ENCODE peak calls at places on chromosome 7, in ten cellular contexts. X, H, I, B, J, N, D, A, L and G are unnamed samples.

GRCh38 chr7:129238546-129238945 is 13.7 kb downstream of the AHCYL2 start:
- DNase-seq in X (no peak), H (no peak), I (no peak), B (no peak), J (no peak), N (no peak), D (no peak), A (no peak), L (no peak), G (no peak)

GRCh38 chr7:70717553-70718248 is 414.2 kb upstream of the GALNT17 start:
- DNase-seq in X (no peak), H (no peak), I (no peak), B (no peak), J (no peak), N (no peak), D (no peak), A (no peak), L (no peak), G (no peak)

GRCh38 chr7:81767883-81768282 is 2.0 kb downstream of the HGF start:
- DNase-seq in X (no peak), H (no peak), I (no peak), B (peak; percentile 82), J (no peak), N (no peak), D (no peak), A (no peak), L (no peak), G (no peak)

GRCh38 chr7:116166167-116166566 is 44.2 kb upstream of the TES start:
- DNase-seq in X (no peak), H (no peak), I (no peak), B (no peak), J (no peak), N (no peak), D (no peak), A (no peak), L (no peak), G (no peak)

GRCh38 chr7:128217030-128217805 is 23.9 kb upstream of the LEP start:
- DNase-seq in X (no peak), H (peak; percentile 36), I (no peak), B (peak; percentile 96), J (peak; percentile 81), N (no peak), D (no peak), A (no peak), L (no peak), G (no peak)

GRCh38 chr7:7693881-7694280 is 24.5 kb downstream of the RPA3 start:
- DNase-seq in X (no peak), H (peak; percentile 53), I (peak; percentile 59), B (peak; percentile 90), J (peak; percentile 30), N (no peak), D (no peak), A (peak; percentile 66), L (no peak), G (no peak)

GRCh38 chr7:54390565-54390964 is 151.6 kb upstream of the VSTM2A start:
- DNase-seq in X (no peak), H (no peak), I (no peak), B (no peak), J (no peak), N (no peak), D (no peak), A (no peak), L (no peak), G (no peak)

GRCh38 chr7:1432411-1433082 is 26.7 kb downstream of the MICALL2 start:
- DNase-seq in X (peak; percentile 78), H (peak; percentile 60), I (no peak), B (peak; percentile 71), J (peak; percentile 14), N (peak; percentile 84), D (peak; percentile 84), A (no peak), L (peak; percentile 81), G (peak; percentile 77)

GRCh38 chr7:107564553-107565298 is 955 bp downstream of the DUS4L start:
- DNase-seq in X (no peak), H (peak; percentile 19), I (peak; percentile 68), B (peak; percentile 91), J (peak; percentile 18), N (no peak), D (no peak), A (peak; percentile 59), L (no peak), G (no peak)

DNA sequence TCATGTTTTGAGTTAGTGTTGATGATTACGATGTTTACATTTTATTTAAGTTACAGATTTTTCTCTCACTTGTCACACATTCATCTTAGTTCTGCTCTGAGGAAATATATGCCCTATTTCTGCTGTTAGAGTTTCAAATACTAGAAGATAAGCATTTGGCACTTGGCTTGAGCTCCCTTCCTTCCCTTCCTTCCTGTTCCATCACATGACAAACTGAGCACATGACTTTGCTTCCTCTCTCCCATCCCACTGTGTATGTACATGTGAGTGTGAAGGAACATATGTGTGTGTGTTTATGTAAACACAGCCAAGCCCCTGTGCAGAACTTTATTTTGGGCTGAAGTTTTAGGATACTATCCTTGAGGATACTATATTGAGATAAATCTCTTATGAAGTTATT is 795.9 kb upstream of the IGFBP3 start:
- DNase-seq in X (no peak), H (no peak), I (no peak), B (no peak), J (no peak), N (no peak), D (no peak), A (no peak), L (no peak), G (no peak)
- TF ChIP-seq CTCF in X (no peak), H (no peak), I (no peak), B (no peak), J (no peak), N (no peak), D (no peak), A (no peak), L (no peak), G (no peak)

GRCh38 chr7:147813316-147813715 is 777.2 kb upstream of the C7orf33 start:
- DNase-seq in X (no peak), H (no peak), I (no peak), B (no peak), J (no peak), N (no peak), D (no peak), A (no peak), L (no peak), G (no peak)
- TF ChIP-seq CTCF in X (no peak), H (no peak), I (no peak), B (no peak), J (no peak), N (no peak), D (no peak), A (no peak), L (no peak), G (no peak)

GRCh38 chr7:99137418-99138180 is 6.3 kb downstream of the SMURF1 start:
- DNase-seq in X (no peak), H (peak; percentile 25), I (peak; percentile 74), B (peak; percentile 85), J (peak; percentile 81), N (no peak), D (no peak), A (peak; percentile 79), L (no peak), G (no peak)
- TF ChIP-seq CTCF in X (no peak), H (no peak), I (peak; percentile 13), B (peak; percentile 12), J (peak; percentile 36), N (no peak), D (no peak), A (peak; percentile 27), L (no peak), G (no peak)

DNA sequence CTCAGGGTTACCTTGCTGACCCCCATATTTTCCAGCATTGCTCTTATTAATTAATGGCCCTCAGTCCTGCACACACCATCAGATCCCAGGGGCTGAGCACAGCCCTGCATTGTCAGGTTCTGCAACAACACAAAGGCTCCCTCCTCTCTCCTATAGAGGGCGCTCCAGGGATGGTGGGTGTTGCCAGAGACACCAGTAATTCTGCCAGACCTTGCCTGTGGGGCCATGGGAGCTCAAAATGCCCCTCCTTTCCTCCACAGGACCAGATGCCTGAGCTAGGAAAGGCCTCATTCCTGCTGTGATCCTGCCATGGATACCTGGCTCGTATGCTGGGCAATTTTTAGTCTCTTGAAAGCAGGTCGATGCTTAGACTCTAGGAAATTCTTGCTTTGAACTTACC is 42.8 kb upstream of the PRSS58 start:
- DNase-seq in X (no peak), H (peak; percentile 14), I (no peak), B (no peak), J (no peak), N (peak; percentile 62), D (no peak), A (no peak), L (no peak), G (no peak)
- TF ChIP-seq CTCF in X (no peak), H (no peak), I (peak; percentile 25), B (peak; percentile 11), J (peak; percentile 50), N (peak; percentile 39), D (no peak), A (no peak), L (no peak), G (no peak)

GRCh38 chr7:44348300-44348699 is 22.9 kb upstream of the CAMK2B start:
- DNase-seq in X (no peak), H (peak; percentile 47), I (no peak), B (peak; percentile 70), J (peak; percentile 49), N (peak; percentile 45), D (no peak), A (peak; percentile 4), L (no peak), G (no peak)
- TF ChIP-seq CTCF in X (peak; percentile 8), H (peak; percentile 16), I (peak; percentile 57), B (peak; percentile 71), J (peak; percentile 83), N (peak; percentile 38), D (peak; percentile 53), A (peak; percentile 58), L (no peak), G (no peak)

GRCh38 chr7:31814187-31814586 is 127.2 kb downstream of the PPP1R17 start:
- DNase-seq in X (no peak), H (peak; percentile 53), I (no peak), B (peak; percentile 31), J (peak; percentile 22), N (no peak), D (no peak), A (no peak), L (no peak), G (no peak)
- TF ChIP-seq CTCF in X (peak; percentile 23), H (peak; percentile 48), I (peak; percentile 27), B (peak; percentile 16), J (peak; percentile 55), N (no peak), D (no peak), A (peak; percentile 16), L (no peak), G (no peak)